ENCODE peak calls at places on chromosomes 13 and 19, in seven cellular contexts. G, I, Z, F, W, H and P are unnamed samples.

GRCh38 chr13:65401315-65401714 is 1828.8 kb downstream of the PCDH9 start:
- DNase-seq in G (no peak), I (no peak), Z (no peak), F (no peak), W (no peak), H (no peak), P (no peak)

GRCh38 chr19:13095393-13095784 is 7.3 kb downstream of the LYL1 start:
- DNase-seq in G (no peak), I (no peak), Z (no peak), F (no peak), W (no peak), H (peak; percentile 49), P (no peak)

GRCh38 chr19:50928841-50929240 is 17.6 kb upstream of the KLK4 start:
- DNase-seq in G (no peak), I (no peak), Z (no peak), F (no peak), W (no peak), H (no peak), P (no peak)

GRCh38 chr19:4800591-4801081 is 9.1 kb downstream of the FEM1A start:
- DNase-seq in G (no peak), I (no peak), Z (no peak), F (peak; percentile 89), W (no peak), H (no peak), P (peak; percentile 74)

GRCh38 chr13:51286135-51287002 is 53.1 kb upstream of the SERPINE3 start:
- DNase-seq in G (peak; percentile 79), I (peak; percentile 56), Z (peak; percentile 32), F (peak; percentile 77), W (peak; percentile 80), H (peak; percentile 71), P (peak; percentile 77)

GRCh38 chr19:14507704-14508246 is 10.4 kb downstream of the DNAJB1 start:
- DNase-seq in G (no peak), I (no peak), Z (no peak), F (peak; percentile 62), W (no peak), H (no peak), P (peak; percentile 52)

GRCh38 chr19:45809643-45810159 is 5.4 kb downstream of the RSPH6A start:
- DNase-seq in G (no peak), I (no peak), Z (no peak), F (no peak), W (peak; percentile 49), H (no peak), P (no peak)

GRCh38 chr13:86741762-86742285 is 929.3 kb upstream of the SLITRK5 start:
- DNase-seq in G (no peak), I (no peak), Z (no peak), F (no peak), W (no peak), H (no peak), P (no peak)

GRCh38 chr19:39915848-39916215 is 18.6 kb downstream of the FCGBP start:
- DNase-seq in G (no peak), I (no peak), Z (no peak), F (no peak), W (no peak), H (no peak), P (no peak)

GRCh38 chr13:109981000-109981399 is 194.6 kb upstream of the IRS2 start:
- DNase-seq in G (no peak), I (no peak), Z (no peak), F (no peak), W (no peak), H (no peak), P (no peak)
- H3K4me3 ChIP-seq in G (no peak overlapping the region), I (no peak overlapping the region), Z (no peak overlapping the region), F (no peak overlapping the region), W (no peak overlapping the region), H (no peak overlapping the region), P (no peak overlapping the region)

DNA sequence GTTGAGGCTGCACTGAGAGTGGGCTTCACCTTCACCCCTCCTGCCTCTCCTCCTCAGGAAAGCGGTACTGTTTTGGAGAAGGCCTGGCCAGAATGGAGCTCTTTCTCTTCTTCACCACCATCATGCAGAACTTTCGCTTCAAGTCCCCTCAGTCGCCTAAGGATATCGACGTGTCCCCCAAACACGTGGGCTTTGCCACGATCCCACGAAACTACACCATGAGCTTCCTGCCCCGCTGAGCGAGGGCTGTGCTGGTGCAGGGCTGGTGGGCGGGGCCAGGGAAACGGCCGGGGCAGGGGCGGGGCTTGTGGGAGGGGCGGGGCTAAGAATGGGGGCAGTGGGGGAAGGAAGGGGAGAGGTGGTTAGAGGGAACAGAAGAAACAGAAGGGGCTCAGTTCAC is 7.5 kb downstream of the CYP2A13 start:
- DNase-seq in G (no peak), I (no peak), Z (no peak), F (no peak), W (no peak), H (no peak), P (no peak)
- H3K4me3 ChIP-seq in G (no peak overlapping the region), I (no peak overlapping the region), Z (no peak overlapping the region), F (no peak overlapping the region), W (no peak overlapping the region), H (no peak overlapping the region), P (no peak overlapping the region)

GRCh38 chr19:6066661-6067646 is 43.3 kb downstream of the RFX2 start:
- DNase-seq in G (peak; percentile 93), I (no peak), Z (no peak), F (peak; percentile 95), W (peak; percentile 90), H (peak; percentile 86), P (peak; percentile 89)
- H3K4me3 ChIP-seq in G (peak overlapping the region; percentile 28), I (no peak overlapping the region), Z (no peak overlapping the region), F (no peak overlapping the region), W (no peak overlapping the region), H (no peak overlapping the region), P (no peak overlapping the region)

GRCh38 chr19:11324748-11325389 is 14.6 kb downstream of the RAB3D start:
- DNase-seq in G (no peak), I (no peak), Z (no peak), F (no peak), W (no peak), H (no peak), P (no peak)

GRCh38 chr19:11322269-11323024 is 17.0 kb downstream of the RAB3D start:
- DNase-seq in G (no peak), I (no peak), Z (no peak), F (no peak), W (no peak), H (no peak), P (no peak)

GRCh38 chr19:11323601-11324078 is 15.8 kb downstream of the RAB3D start:
- DNase-seq in G (no peak), I (no peak), Z (no peak), F (no peak), W (no peak), H (no peak), P (no peak)

GRCh38 chr19:11325544-11325943 is 13.9 kb downstream of the RAB3D start:
- DNase-seq in G (no peak), I (no peak), Z (no peak), F (no peak), W (no peak), H (no peak), P (no peak)

GRCh38 chr19:11324079-11324661 is 15.3 kb downstream of the RAB3D start:
- DNase-seq in G (peak; percentile 74), I (no peak), Z (no peak), F (peak; percentile 89), W (peak; percentile 62), H (peak; percentile 64), P (no peak)
- H3K4me3 ChIP-seq in G (no peak overlapping the region), I (no peak overlapping the region), Z (no peak overlapping the region), F (peak overlapping the region; percentile 2), W (no peak overlapping the region), H (no peak overlapping the region), P (no peak overlapping the region)

GRCh38 chr13:47904239-47904638 is 96.8 kb downstream of the SUCLA2 start:
- DNase-seq in G (no peak), I (no peak), Z (no peak), F (no peak), W (no peak), H (no peak), P (no peak)
- H3K4me3 ChIP-seq in G (peak overlapping the region; percentile 40), I (no peak overlapping the region), Z (no peak overlapping the region), F (peak overlapping the region; percentile 42), W (peak overlapping the region; percentile 9), H (peak overlapping the region; percentile 34), P (no peak overlapping the region)